ENCODE peak calls at places on chromosomes 4 and X, in seven cellular contexts. One of them, this sample, is unnamed.
A peak's percentile ranks its signal among the peaks of the same experiment; 100 is the strongest.

GRCh38 chr4:169634975-169635374 is 14.6 kb downstream of the CLCN3 start:
- DNase-seq in neuronal stem cell: no peak
- DNase-seq in IMR-90: no peak
- DNase-seq in H9: no peak
- DNase-seq in H1: no peak
- DNase-seq in trophoblast cell: peak; percentile 87
- DNase-seq in mesendoderm: no peak
- DNase-seq in this sample: no peak

GRCh38 chr4:89556596-89557305 is 249.2 kb upstream of the GPRIN3 start:
- DNase-seq in H9: no peak
- DNase-seq in trophoblast cell: peak; percentile 89
- DNase-seq in H1: no peak
- DNase-seq in IMR-90: peak; percentile 27
- DNase-seq in mesendoderm: peak; percentile 60
- DNase-seq in neuronal stem cell: no peak
- DNase-seq in this sample: peak; percentile 42

GRCh38 chrX:50206753-50207152 is 2.2 kb downstream of the CCNB3 start:
- DNase-seq in IMR-90: no peak
- DNase-seq in H9: no peak
- DNase-seq in H1: no peak
- DNase-seq in mesendoderm: peak; percentile 44
- DNase-seq in trophoblast cell: no peak
- DNase-seq in neuronal stem cell: no peak
- DNase-seq in this sample: no peak

GRCh38 chr4:2281575-2282343 is 19.9 kb upstream of the MXD4 start:
- DNase-seq in trophoblast cell: no peak
- DNase-seq in mesendoderm: no peak
- DNase-seq in neuronal stem cell: no peak
- DNase-seq in IMR-90: no peak
- DNase-seq in H1: no peak
- DNase-seq in H9: no peak
- DNase-seq in this sample: no peak

GRCh38 chr4:118757761-118758213 is 72.6 kb downstream of the METTL14 start:
- DNase-seq in mesendoderm: no peak
- DNase-seq in trophoblast cell: no peak
- DNase-seq in H9: no peak
- DNase-seq in H1: no peak
- DNase-seq in IMR-90: peak; percentile 85
- DNase-seq in neuronal stem cell: no peak
- DNase-seq in this sample: peak; percentile 76

GRCh38 chr4:139416073-139416673 is 37.7 kb upstream of the RAB33B start:
- DNase-seq in IMR-90: peak; percentile 67
- DNase-seq in H9: no peak
- DNase-seq in trophoblast cell: peak; percentile 66
- DNase-seq in mesendoderm: peak; percentile 39
- DNase-seq in H1: no peak
- DNase-seq in neuronal stem cell: no peak
- DNase-seq in this sample: peak; percentile 51

GRCh38 chrX:45172890-45173289 is 27.8 kb downstream of the DIPK2B start:
- DNase-seq in neuronal stem cell: no peak
- DNase-seq in H1: no peak
- DNase-seq in IMR-90: peak; percentile 54
- DNase-seq in mesendoderm: peak; percentile 53
- DNase-seq in trophoblast cell: no peak
- DNase-seq in H9: no peak
- DNase-seq in this sample: peak; percentile 23

GRCh38 chr4:122783301-122784215 is 43.1 kb upstream of the FGF2 start:
- DNase-seq in H1: peak; percentile 72
- DNase-seq in neuronal stem cell: peak; percentile 65
- DNase-seq in mesendoderm: peak; percentile 99
- DNase-seq in IMR-90: peak; percentile 87
- DNase-seq in trophoblast cell: peak; percentile 92
- DNase-seq in H9: peak; percentile 94
- DNase-seq in this sample: peak; percentile 76

GRCh38 chrX:20623448-20623847 is 356.7 kb upstream of the RPS6KA3 start:
- DNase-seq in mesendoderm: peak; percentile 27
- DNase-seq in trophoblast cell: no peak
- DNase-seq in IMR-90: no peak
- DNase-seq in H1: no peak
- DNase-seq in H9: no peak
- DNase-seq in neuronal stem cell: no peak
- DNase-seq in this sample: peak; percentile 0

GRCh38 chrX:153736071-153736820 is 11.6 kb downstream of the ABCD1 start:
- DNase-seq in mesendoderm: no peak
- DNase-seq in neuronal stem cell: no peak
- DNase-seq in H9: no peak
- DNase-seq in H1: no peak
- DNase-seq in trophoblast cell: no peak
- DNase-seq in IMR-90: no peak
- DNase-seq in this sample: no peak

GRCh38 chr4:945274-946102 is 13.2 kb downstream of the TMEM175 start:
- DNase-seq in H1: peak; percentile 49
- DNase-seq in H9: peak; percentile 27
- DNase-seq in trophoblast cell: no peak
- DNase-seq in neuronal stem cell: peak; percentile 24
- DNase-seq in mesendoderm: peak; percentile 45
- DNase-seq in IMR-90: no peak
- DNase-seq in this sample: peak; percentile 14

GRCh38 chr4:15361529-15361928 is 66.3 kb upstream of the C1QTNF7 start:
- DNase-seq in H1: no peak
- DNase-seq in neuronal stem cell: no peak
- DNase-seq in H9: no peak
- DNase-seq in IMR-90: no peak
- DNase-seq in trophoblast cell: no peak
- DNase-seq in mesendoderm: no peak
- DNase-seq in this sample: no peak

GRCh38 chr4:24033626-24034025 is 143.8 kb upstream of the PPARGC1A start:
- DNase-seq in H9: no peak
- DNase-seq in mesendoderm: no peak
- DNase-seq in H1: no peak
- DNase-seq in neuronal stem cell: no peak
- DNase-seq in trophoblast cell: no peak
- DNase-seq in IMR-90: peak; percentile 41
- DNase-seq in this sample: peak; percentile 17

GRCh38 chrX:20149326-20149725 is 7.7 kb upstream of the EIF1AX start:
- DNase-seq in neuronal stem cell: no peak
- DNase-seq in trophoblast cell: no peak
- DNase-seq in IMR-90: no peak
- DNase-seq in H1: no peak
- DNase-seq in H9: no peak
- DNase-seq in mesendoderm: no peak
- DNase-seq in this sample: no peak

GRCh38 chr4:153488006-153488718 is 22.0 kb downstream of the TMEM131L start:
- DNase-seq in IMR-90: peak; percentile 53
- DNase-seq in neuronal stem cell: no peak
- DNase-seq in H9: no peak
- DNase-seq in mesendoderm: no peak
- DNase-seq in H1: peak; percentile 48
- DNase-seq in trophoblast cell: no peak
- DNase-seq in this sample: no peak

GRCh38 chr4:135186002-135186401 is 984.4 kb upstream of the PABPC4L start:
- DNase-seq in mesendoderm: peak; percentile 85
- DNase-seq in H1: peak; percentile 50
- DNase-seq in trophoblast cell: no peak
- DNase-seq in IMR-90: no peak
- DNase-seq in neuronal stem cell: no peak
- DNase-seq in H9: peak; percentile 77
- DNase-seq in this sample: no peak

GRCh38 chr4:153916273-153916755 is 127.4 kb upstream of the SFRP2 start:
- DNase-seq in H1: no peak
- DNase-seq in IMR-90: no peak
- DNase-seq in neuronal stem cell: no peak
- DNase-seq in mesendoderm: no peak
- DNase-seq in trophoblast cell: no peak
- DNase-seq in H9: no peak
- DNase-seq in this sample: no peak

GRCh38 chr4:98938386-98938785 is 9.5 kb upstream of the EIF4E start:
- DNase-seq in H1: no peak
- DNase-seq in IMR-90: peak; percentile 62
- DNase-seq in H9: no peak
- DNase-seq in mesendoderm: peak; percentile 14
- DNase-seq in neuronal stem cell: no peak
- DNase-seq in trophoblast cell: peak; percentile 42
- DNase-seq in this sample: peak; percentile 56

GRCh38 chr4:48481581-48481980 is 1.6 kb upstream of the SLC10A4 start:
- DNase-seq in IMR-90: no peak
- DNase-seq in H1: no peak
- DNase-seq in H9: no peak
- DNase-seq in neuronal stem cell: no peak
- DNase-seq in mesendoderm: peak; percentile 49
- DNase-seq in trophoblast cell: no peak
- DNase-seq in this sample: no peak

GRCh38 chr4:113881256-113881655 is 98.2 kb downstream of the ARSJ start:
- DNase-seq in H1: no peak
- DNase-seq in mesendoderm: no peak
- DNase-seq in neuronal stem cell: no peak
- DNase-seq in IMR-90: peak; percentile 62
- DNase-seq in H9: no peak
- DNase-seq in trophoblast cell: no peak
- DNase-seq in this sample: peak; percentile 71

GRCh38 chr4:87298362-87298761 is 24.3 kb downstream of the HSD17B13 start:
- DNase-seq in H1: no peak
- DNase-seq in neuronal stem cell: no peak
- DNase-seq in mesendoderm: no peak
- DNase-seq in trophoblast cell: no peak
- DNase-seq in H9: no peak
- DNase-seq in IMR-90: no peak
- DNase-seq in this sample: no peak

GRCh38 chr4:184259866-184260265 is 42.2 kb upstream of the ENPP6 start:
- DNase-seq in neuronal stem cell: no peak
- DNase-seq in H9: no peak
- DNase-seq in H1: peak; percentile 40
- DNase-seq in trophoblast cell: no peak
- DNase-seq in mesendoderm: no peak
- DNase-seq in IMR-90: no peak
- DNase-seq in this sample: no peak

DNA sequence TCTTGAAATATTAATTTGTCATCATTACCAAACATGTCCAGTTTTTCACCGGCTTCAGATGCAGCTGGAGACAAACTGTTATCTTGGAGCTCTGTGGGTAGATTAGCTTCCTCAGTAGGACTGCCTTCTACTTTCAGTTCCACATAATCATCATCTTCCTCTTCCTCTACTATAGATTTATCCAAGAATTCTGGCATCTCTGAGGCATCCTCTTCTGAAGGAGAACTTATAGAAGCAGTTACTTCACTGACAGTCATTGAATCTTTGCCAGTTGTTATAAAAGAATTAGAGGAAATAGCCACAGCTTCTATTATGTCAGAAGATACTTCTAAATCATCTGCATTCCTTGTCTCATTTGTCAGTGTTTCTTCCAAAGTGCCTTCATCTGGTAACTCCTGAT is 162.8 kb downstream of the LRBA start:
- DNase-seq in mesendoderm: no peak
- DNase-seq in H1: no peak
- DNase-seq in IMR-90: no peak
- DNase-seq in trophoblast cell: no peak
- DNase-seq in H9: no peak
- DNase-seq in neuronal stem cell: no peak
- DNase-seq in this sample: no peak
- H4K8ac ChIP-seq in mesendoderm: no peak overlapping the region
- H4K8ac ChIP-seq in H1: no peak overlapping the region
- H4K8ac ChIP-seq in IMR-90: no peak overlapping the region
- H4K8ac ChIP-seq in trophoblast cell: no peak overlapping the region
- H4K8ac ChIP-seq in H9: no peak overlapping the region
- H4K8ac ChIP-seq in neuronal stem cell: no peak overlapping the region
- H4K8ac ChIP-seq in this sample: no peak overlapping the region

GRCh38 chr4:12389604-12390003 is 960.9 kb upstream of the HS3ST1 start:
- DNase-seq in H1: no peak
- DNase-seq in IMR-90: no peak
- DNase-seq in mesendoderm: no peak
- DNase-seq in trophoblast cell: peak; percentile 53
- DNase-seq in H9: no peak
- DNase-seq in neuronal stem cell: no peak
- DNase-seq in this sample: no peak
- H3K4ac ChIP-seq in H1: no peak overlapping the region
- H3K4ac ChIP-seq in IMR-90: no peak overlapping the region
- H3K4ac ChIP-seq in mesendoderm: no peak overlapping the region
- H3K4ac ChIP-seq in trophoblast cell: no peak overlapping the region
- H3K4ac ChIP-seq in H9: no peak overlapping the region
- H3K4ac ChIP-seq in neuronal stem cell: no peak overlapping the region
- H3K4ac ChIP-seq in this sample: no peak overlapping the region

DNA sequence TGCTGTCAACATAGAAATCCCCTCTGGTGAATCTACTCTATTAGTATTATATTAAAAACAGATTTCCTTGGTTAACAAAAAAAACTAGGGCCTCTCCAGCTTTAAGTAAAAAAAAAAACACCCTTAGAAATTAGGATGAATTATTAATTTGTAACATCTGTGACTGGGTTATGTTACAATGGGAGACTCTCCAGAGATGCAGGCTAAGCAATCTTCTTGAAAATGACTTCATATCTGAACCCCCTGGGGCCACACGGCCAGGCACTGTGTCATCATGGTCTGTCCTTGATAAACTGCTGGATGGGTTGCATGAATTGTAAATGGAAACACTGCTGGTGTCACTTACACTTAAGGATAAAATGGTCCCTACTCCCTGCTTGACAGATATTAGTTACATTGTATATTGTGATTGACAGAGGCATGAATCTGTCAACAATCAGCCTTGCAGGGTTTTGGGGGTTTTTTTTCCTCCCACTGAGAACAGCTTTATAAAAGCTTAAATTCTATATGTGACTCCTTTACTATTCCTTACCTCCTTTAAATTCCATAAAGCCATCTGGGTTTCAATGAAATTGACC is 49.1 kb downstream of the PRKG2 start:
- DNase-seq in H1: no peak
- DNase-seq in trophoblast cell: no peak
- DNase-seq in IMR-90: peak; percentile 11
- DNase-seq in mesendoderm: peak; percentile 21
- DNase-seq in H9: no peak
- DNase-seq in neuronal stem cell: no peak
- DNase-seq in this sample: no peak
- H4K8ac ChIP-seq in H1: no peak overlapping the region
- H4K8ac ChIP-seq in trophoblast cell: no peak overlapping the region
- H4K8ac ChIP-seq in IMR-90: peak overlapping the region; percentile 18
- H4K8ac ChIP-seq in mesendoderm: no peak overlapping the region
- H4K8ac ChIP-seq in H9: no peak overlapping the region
- H4K8ac ChIP-seq in neuronal stem cell: no peak overlapping the region
- H4K8ac ChIP-seq in this sample: no peak overlapping the region

DNA sequence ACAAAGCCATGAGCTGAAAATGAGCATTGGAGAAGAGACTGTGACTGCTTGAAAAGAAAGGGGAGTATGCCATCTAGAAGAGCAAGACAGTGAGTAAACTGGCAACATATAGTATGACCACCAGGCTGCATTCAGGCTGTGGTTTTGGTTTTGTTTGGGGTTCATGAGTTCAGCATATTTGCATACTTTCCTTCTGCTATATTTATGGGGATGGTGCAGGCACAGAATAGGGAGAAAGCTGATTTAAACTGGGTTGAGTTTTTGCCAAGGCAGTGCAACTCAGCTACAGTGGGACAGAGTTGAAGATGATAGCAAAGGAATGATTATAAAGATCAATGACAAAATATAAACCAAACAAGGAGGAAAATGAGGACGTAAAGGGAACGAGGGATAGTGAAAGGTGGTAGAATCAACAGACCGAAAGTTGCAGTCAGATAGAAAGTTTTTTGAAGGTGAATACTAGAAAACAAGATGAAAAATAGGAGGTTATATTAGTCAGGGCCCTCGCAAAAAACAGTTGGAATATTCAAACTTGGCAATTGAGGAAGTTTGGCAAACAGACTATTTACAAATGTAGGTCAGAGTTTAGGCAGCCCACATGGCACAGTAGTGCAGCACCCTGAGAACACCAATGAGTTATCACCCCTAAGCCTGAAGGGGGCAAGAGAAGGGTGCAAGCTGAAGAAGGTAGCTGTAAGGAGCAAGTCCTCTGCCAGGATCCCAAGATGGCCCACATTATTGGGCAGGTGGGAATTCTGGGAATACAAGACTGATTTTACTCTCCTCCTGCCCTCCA is 114.8 kb upstream of the MAP9 start:
- DNase-seq in IMR-90: peak; percentile 40
- DNase-seq in mesendoderm: no peak
- DNase-seq in trophoblast cell: no peak
- DNase-seq in H9: no peak
- DNase-seq in H1: no peak
- DNase-seq in neuronal stem cell: no peak
- DNase-seq in this sample: peak; percentile 17
- H3K4ac ChIP-seq in IMR-90: no peak overlapping the region
- H3K4ac ChIP-seq in mesendoderm: no peak overlapping the region
- H3K4ac ChIP-seq in trophoblast cell: no peak overlapping the region
- H3K4ac ChIP-seq in H9: no peak overlapping the region
- H3K4ac ChIP-seq in H1: no peak overlapping the region
- H3K4ac ChIP-seq in neuronal stem cell: no peak overlapping the region
- H3K4ac ChIP-seq in this sample: no peak overlapping the region